ENCODE peak calls at places on chromosomes 13 and 19, in nine cellular contexts. K, H, O, R, I, M, Q, J and N are unnamed samples.

GRCh38 chr13:51331354-51331861 is 8.1 kb upstream of the SERPINE3 start:
- DNase-seq in Q (no peak), M (no peak), O (no peak), J (no peak), R (no peak), K (no peak), H (peak), I (no peak), N (no peak)

GRCh38 chr13:44516771-44517170 is 59.4 kb downstream of the TSC22D1 start:
- DNase-seq in O (no peak), I (no peak), Q (no peak), J (no peak), R (no peak), K (no peak), M (no peak), H (no peak), N (no peak)

GRCh38 chr19:3606690-3607289 is at the start of gene TBXA2R:
- DNase-seq in J (peak), Q (peak), M (peak), K (peak), I (peak), H (peak), O (no peak), R (peak), N (peak)

GRCh38 chr13:79780240-79780639 is 299.3 kb downstream of the NDFIP2 start:
- DNase-seq in Q (no peak), K (no peak), R (no peak), M (no peak), H (no peak), O (no peak), J (no peak), I (no peak), N (no peak)

GRCh38 chr13:31476266-31476665 is 263.1 kb upstream of the RXFP2 start:
- DNase-seq in J (no peak), M (no peak), O (no peak), R (no peak), K (no peak), I (no peak), H (no peak), Q (no peak), N (no peak)

GRCh38 chr13:52969373-52969772 is 59.2 kb upstream of the OLFM4 start:
- DNase-seq in Q (no peak), M (no peak), R (no peak), H (no peak), K (no peak), I (no peak), J (no peak), O (no peak), N (no peak)

GRCh38 chr13:109009756-109010155 is 380.3 kb downstream of the MYO16 start:
- DNase-seq in R (no peak), O (no peak), I (no peak), J (no peak), H (no peak), K (no peak), M (no peak), Q (no peak), N (no peak)

GRCh38 chr13:79282976-79283375 is 123.1 kb downstream of the RBM26 start:
- DNase-seq in J (no peak), O (peak), Q (no peak), M (no peak), H (no peak), K (no peak), I (no peak), R (no peak), N (no peak)

GRCh38 chr13:37651371-37651770 is 52.8 kb upstream of the POSTN start:
- DNase-seq in Q (no peak), R (no peak), I (no peak), H (no peak), K (no peak), O (no peak), M (no peak), J (no peak), N (no peak)

GRCh38 chr13:28657784-28658538 is 969 bp upstream of the POMP start:
- DNase-seq in I (no peak), O (no peak), J (no peak), R (no peak), M (no peak), K (no peak), Q (no peak), H (no peak), N (no peak)

GRCh38 chr19:4861147-4861546 is 6.3 kb downstream of the PLIN3 start:
- DNase-seq in K (no peak), O (no peak), H (no peak), Q (no peak), J (peak), I (no peak), R (no peak), M (no peak), N (peak)

GRCh38 chr19:801030-801860 is 4.0 kb downstream of the PTBP1 start:
- DNase-seq in H (no peak), O (no peak), I (peak), J (peak), R (no peak), Q (peak), K (peak), M (no peak), N (peak)

GRCh38 chr13:113493315-113493951 is 2.9 kb upstream of the DCUN1D2 start:
- DNase-seq in K (no peak), Q (no peak), O (peak), I (no peak), M (peak), R (no peak), H (no peak), J (no peak), N (no peak)

GRCh38 chr13:109318945-109319590 is 467.3 kb downstream of the IRS2 start:
- DNase-seq in O (no peak), I (no peak), R (no peak), M (no peak), K (no peak), J (no peak), H (no peak), Q (no peak), N (no peak)

GRCh38 chr19:38736413-38737280 is 7.6 kb downstream of the CAPN12 start:
- DNase-seq in H (peak), I (peak), O (no peak), K (peak), J (peak), Q (peak), M (peak), R (peak), N (peak)

GRCh38 chr13:94433055-94433947 is 46.2 kb downstream of the DCT start:
- DNase-seq in R (no peak), O (peak), H (peak), M (no peak), Q (no peak), K (no peak), J (no peak), I (peak), N (peak)

GRCh38 chr13:111233080-111233479 is 87.4 kb upstream of the TEX29 start:
- DNase-seq in M (no peak), O (no peak), R (no peak), Q (no peak), J (no peak), H (no peak), K (no peak), I (no peak), N (no peak)

GRCh38 chr13:44165172-44165894 is 208.3 kb upstream of the SERP2 start:
- DNase-seq in I (no peak), H (no peak), K (no peak), Q (no peak), M (no peak), R (no peak), O (no peak), J (no peak), N (no peak)

GRCh38 chr13:109610517-109610916 is 175.9 kb downstream of the IRS2 start:
- DNase-seq in M (no peak), R (no peak), K (peak), Q (peak), H (peak), O (no peak), J (peak), I (peak), N (peak)

GRCh38 chr19:13187419-13187818 is 37.2 kb downstream of the IER2 start:
- DNase-seq in O (no peak), I (no peak), R (no peak), K (no peak), M (no peak), H (no peak), J (no peak), Q (no peak), N (no peak)

GRCh38 chr19:13189600-13189999 is 39.4 kb downstream of the IER2 start:
- DNase-seq in K (no peak), O (peak), I (no peak), R (no peak), J (no peak), H (no peak), Q (no peak), M (no peak), N (no peak)

GRCh38 chr19:13195678-13196077 is 45.5 kb downstream of the IER2 start:
- DNase-seq in I (peak), O (peak), J (peak), Q (no peak), M (no peak), K (no peak), H (peak), R (no peak), N (peak)

DNA sequence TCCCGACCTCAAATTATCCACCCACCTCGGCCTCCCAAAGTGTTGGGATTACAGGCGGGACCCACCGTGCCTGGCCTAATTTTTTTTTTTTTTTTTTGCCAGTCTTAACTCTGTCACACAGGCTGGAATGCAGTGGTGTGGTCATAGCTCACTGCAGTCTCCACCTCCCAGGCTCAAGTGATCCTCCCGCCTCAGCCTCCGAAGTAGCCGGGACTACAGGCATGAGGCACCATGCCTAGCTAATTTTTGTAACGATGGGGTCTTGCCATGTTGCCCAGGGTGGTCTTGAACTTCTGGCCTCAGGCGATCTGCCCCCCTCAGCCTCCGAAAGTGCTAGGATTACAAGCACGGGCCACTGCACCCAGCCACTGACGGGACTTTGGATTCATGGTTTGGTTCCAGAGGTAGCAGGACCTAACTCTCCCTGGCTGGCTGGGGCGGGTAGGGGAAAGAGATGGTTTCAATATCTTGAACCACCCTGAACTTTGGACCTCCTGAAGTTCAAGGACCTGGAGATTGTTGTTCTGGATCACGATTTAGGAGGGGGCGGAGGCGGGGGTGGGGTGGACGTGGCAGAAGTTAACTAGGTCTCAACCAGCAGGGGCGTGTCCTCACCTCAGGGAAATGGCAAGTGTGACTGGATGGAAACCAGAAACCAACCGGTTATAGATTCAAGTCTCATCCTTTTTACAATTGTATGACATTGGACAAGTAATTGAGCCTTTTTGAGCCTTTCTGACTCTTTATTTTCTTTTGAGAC is 40.8 kb downstream of the IER2 start:
- DNase-seq in O (peak), R (no peak), Q (no peak), H (no peak), K (no peak), I (no peak), M (no peak), J (peak), N (peak)
- TF ChIP-seq POLR2A in O (no peak), R (no peak), Q (no peak), H (no peak), K (no peak), I (no peak), M (no peak), J (no peak), N (peak)

DNA sequence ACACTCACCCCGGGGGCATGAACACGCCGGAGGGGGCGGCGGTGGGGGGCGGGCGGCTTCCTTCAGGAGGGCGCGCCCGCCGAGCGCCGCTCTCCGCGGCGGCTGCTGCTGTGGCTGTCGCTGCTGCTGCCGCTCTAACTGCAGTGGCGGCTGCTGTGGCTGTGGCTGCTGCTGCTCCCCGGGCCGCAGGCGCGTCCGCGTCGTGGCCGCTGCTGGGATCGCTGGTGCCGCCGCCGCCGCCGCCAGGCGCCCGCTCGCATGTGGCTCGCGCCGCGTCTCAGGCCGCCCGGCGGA is at the start of gene BBC3:
- DNase-seq in J (no peak), R (peak), M (no peak), H (no peak), K (no peak), I (no peak), Q (no peak), O (no peak), N (no peak)
- TF ChIP-seq EP300 in J (no peak), R (no peak), M (no peak), H (no peak), K (no peak), I (no peak), Q (no peak), O (no peak), N (no peak)

DNA sequence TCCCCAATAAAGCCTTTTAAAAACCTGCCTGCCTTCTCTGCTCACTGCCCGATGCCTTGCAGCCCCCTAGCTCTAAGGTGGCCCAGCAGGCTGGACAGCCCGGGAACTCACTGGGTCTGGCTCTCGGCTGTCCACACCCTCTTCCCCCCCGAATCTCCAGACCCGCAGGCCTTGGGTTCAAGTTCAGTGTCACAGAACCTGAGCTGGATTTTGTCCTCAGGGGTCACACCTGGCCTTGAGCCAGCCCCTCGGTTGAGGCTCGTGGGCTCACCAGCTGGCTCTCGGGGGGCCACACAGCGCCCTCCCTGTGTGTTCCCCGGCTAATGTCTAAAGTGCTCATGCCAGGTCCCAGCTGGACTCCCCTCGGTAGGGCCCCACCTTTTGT is 6.7 kb downstream of the PNKP start:
- DNase-seq in J (no peak), K (peak), O (no peak), Q (no peak), I (no peak), R (peak), H (no peak), M (no peak), N (no peak)
- H3K27ac ChIP-seq in J (peak), K (peak), O (no peak), Q (peak), I (peak), R (peak), H (no peak), M (no peak), N (peak)

DNA sequence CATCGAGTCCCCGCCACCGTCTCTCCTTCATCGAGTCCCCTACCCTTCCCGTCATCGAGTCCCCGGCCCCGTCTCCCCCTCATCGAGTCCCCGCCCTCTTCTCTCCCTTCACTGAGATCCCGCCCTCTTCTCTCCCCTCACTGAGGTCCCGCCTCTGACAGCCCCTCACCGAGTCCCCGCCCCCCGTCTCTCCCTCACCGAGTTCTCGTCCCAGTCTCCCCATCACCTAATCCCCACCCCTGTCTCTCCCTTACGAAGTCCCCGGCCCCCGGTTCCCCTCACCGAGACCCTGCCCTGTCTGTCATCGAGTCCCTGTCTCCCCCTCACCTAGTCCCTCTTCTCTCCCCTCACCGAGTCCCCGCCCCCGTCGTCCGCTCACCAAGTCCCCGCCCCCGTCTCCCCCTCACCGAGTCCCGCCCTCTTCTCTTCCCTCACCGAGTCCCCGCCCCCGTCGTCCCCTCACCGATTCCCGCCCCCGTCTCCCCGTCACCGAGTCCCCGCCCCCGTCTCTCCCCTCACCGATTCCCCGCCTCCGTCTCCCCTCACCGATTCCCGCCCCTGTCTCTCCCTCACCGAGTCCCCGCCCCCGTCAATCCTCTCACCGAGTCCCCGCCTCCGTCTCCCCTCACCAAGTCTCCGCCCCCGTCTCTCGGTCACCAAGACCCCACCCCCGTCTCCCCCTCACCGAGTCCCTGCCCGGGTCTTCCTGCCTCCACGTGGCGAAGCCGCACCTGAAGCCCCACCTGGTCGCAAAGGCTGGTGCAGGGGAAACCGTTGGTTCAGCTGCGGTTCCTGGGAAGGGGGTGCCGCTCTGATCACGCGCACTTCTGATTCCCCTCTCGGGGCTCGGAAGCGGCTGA is 23.9 kb upstream of the ZNF846 start:
- DNase-seq in M (peak), K (peak), H (peak), J (peak), I (peak), O (peak), R (peak), Q (peak), N (peak)
- TF ChIP-seq POLR2A in M (no peak), K (peak), H (peak), J (no peak), I (no peak), O (no peak), R (no peak), Q (no peak), N (no peak)

GRCh38 chr19:48628486-48629296 is 8.5 kb downstream of the DBP start:
- DNase-seq in O (no peak), H (no peak), I (no peak), M (no peak), K (peak), J (no peak), Q (peak), R (peak), N (peak)

GRCh38 chr19:48629599-48630288 is 7.4 kb downstream of the DBP start:
- DNase-seq in K (peak), J (peak), Q (peak), I (peak), O (no peak), H (peak), M (no peak), R (peak), N (peak)

GRCh38 chr19:48629297-48629598 is 7.9 kb downstream of the DBP start:
- DNase-seq in O (no peak), R (no peak), K (no peak), M (no peak), Q (peak), I (no peak), J (no peak), H (no peak), N (peak)

GRCh38 chr19:48631254-48631653 is 5.9 kb downstream of the DBP start:
- DNase-seq in K (peak), Q (peak), O (no peak), J (no peak), R (peak), H (no peak), M (no peak), I (no peak), N (no peak)

DNA sequence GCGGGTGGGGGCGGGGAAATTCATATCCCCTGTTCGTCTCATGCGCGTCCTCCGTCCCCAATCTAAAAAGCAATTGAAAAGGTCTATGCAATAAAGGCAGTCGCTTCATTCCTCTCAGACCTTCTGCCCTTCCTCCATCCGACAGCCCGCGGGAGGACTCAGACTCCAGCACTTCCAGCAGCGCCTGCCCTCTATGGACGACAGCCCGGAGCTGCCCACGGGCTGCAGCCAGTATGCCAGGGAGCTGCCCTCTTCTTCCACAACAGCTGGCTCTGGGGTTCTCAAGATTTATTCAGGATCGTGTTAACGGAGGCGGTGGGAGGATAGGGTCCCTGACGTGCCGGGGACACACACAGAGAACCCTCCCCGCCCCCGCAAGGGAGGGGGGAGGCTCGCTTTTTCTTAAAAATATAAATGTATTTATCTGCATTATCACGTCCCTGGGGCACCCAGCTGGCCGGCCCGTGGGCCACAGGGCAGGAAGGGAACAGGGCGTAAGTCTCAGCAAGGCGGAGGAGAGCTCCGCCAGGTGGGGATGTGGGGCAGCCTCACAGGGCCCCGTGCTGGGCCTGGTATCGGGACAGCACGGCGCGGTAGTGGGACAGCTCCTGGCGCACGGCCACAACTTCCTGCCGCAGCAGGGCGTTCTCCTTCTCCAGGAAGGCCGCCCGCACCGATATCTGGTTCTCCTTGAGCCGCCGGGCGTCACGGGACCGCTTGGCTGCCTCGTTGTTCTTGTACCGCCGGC is 6.7 kb downstream of the DBP start:
- DNase-seq in R (peak), H (peak), O (no peak), J (peak), K (peak), I (peak), Q (peak), M (no peak), N (peak)
- TF ChIP-seq EP300 in R (no peak), H (no peak), O (no peak), J (no peak), K (no peak), I (no peak), Q (peak), M (no peak), N (no peak)

DNA sequence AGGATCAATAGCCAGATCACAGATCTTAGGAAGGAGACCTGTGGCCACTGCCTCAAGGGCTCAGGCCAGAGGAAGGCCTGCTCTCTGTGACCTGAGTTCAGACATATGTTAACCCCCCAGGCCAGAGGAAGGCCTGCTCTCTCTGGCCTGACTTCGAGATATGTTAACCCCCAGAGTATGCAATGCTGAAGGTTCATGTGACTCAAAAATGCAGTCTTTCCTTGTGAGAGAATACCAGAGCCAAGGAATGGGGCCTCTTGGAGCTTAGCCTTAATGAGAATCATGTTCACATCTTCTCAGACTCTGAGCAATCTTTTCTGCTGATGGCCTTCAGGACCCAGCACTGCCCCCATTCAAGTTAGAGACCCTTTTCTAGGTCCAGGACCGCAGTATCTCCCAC is 36.7 kb downstream of the MBNL2 start:
- DNase-seq in K (no peak), O (no peak), J (no peak), H (peak), M (no peak), Q (no peak), R (no peak), I (no peak), N (no peak)
- H3K27ac ChIP-seq in K (peak), O (peak), J (peak), H (no peak), M (peak), Q (peak), R (peak), I (peak), N (peak)